ENCODE peak calls at places on chromosome 10, in nine cellular contexts. T is fibroblast of lung, C is neuronal stem cell, K is suprapubic skin, D is psoas muscle, H is IMR-90, Z is SK-N-SH, G is lung, R is stomach. V is an unnamed sample. For H3K27me3, the result is how much of the 10 kb centered on the place peaks cover.

GRCh38 chr10:75407716-75408511 is 6.3 kb upstream of the ZNF503 start:
- DNase-seq in T (peak), C (peak), K (no peak), D (peak), H (no peak), Z (no peak), G (peak), R (peak), V (no peak)

GRCh38 chr10:102400061-102400460 is 4.6 kb downstream of the NFKB2 start:
- DNase-seq in T (no peak), C (no peak), K (no peak), D (no peak), H (no peak), Z (no peak), G (no peak), R (no peak), V (no peak)

GRCh38 chr10:114261116-114261515 is 22.1 kb downstream of the VWA2 start:
- DNase-seq in T (peak), C (no peak), K (no peak), D (no peak), H (peak), Z (no peak), G (no peak), R (no peak), V (no peak)

GRCh38 chr10:63553031-63553430 is 31.8 kb downstream of the REEP3 start:
- DNase-seq in T (peak), C (no peak), K (no peak), D (no peak), H (peak), Z (no peak), G (no peak), R (no peak), V (peak)

GRCh38 chr10:74542077-74542476 is 284.3 kb upstream of the KAT6B start:
- DNase-seq in T (peak), C (no peak), K (no peak), D (no peak), H (peak), Z (no peak), G (peak), R (no peak), V (peak)

GRCh38 chr10:16902606-16903005 is 85.4 kb upstream of the RSU1 start:
- DNase-seq in T (no peak), C (no peak), K (no peak), D (no peak), H (no peak), Z (no peak), G (no peak), R (no peak), V (no peak)

GRCh38 chr10:38112159-38112558 is 18.0 kb downstream of the ZNF37A start:
- DNase-seq in T (peak), C (no peak), K (no peak), D (no peak), H (no peak), Z (no peak), G (no peak), R (no peak), V (no peak)

GRCh38 chr10:117945651-117946050 is 101.1 kb downstream of the RAB11FIP2 start:
- DNase-seq in T (no peak), C (no peak), K (no peak), D (no peak), H (no peak), Z (no peak), G (no peak), R (no peak), V (no peak)

GRCh38 chr10:102764340-102765257 is 20.9 kb downstream of the WBP1L start:
- DNase-seq in T (peak), C (no peak), K (no peak), D (no peak), H (peak), Z (no peak), G (no peak), R (no peak), V (no peak)

GRCh38 chr10:120386196-120386595 is 70.8 kb upstream of the PLPP4 start:
- DNase-seq in T (no peak), C (no peak), K (no peak), D (no peak), H (no peak), Z (no peak), G (no peak), R (no peak), V (no peak)

GRCh38 chr10:18334116-18334867 is 194.1 kb downstream of the CACNB2 start:
- DNase-seq in T (peak), C (no peak), K (peak), D (no peak), H (peak), Z (no peak), G (no peak), R (no peak), V (no peak)

GRCh38 chr10:34192646-34193045 is 622.5 kb downstream of the PARD3 start:
- DNase-seq in T (no peak), C (no peak), K (no peak), D (no peak), H (no peak), Z (no peak), G (no peak), R (no peak), V (no peak)

GRCh38 chr10:131776496-131776895 is 124.3 kb upstream of the PPP2R2D start:
- DNase-seq in T (no peak), C (no peak), K (no peak), D (no peak), H (no peak), Z (no peak), G (no peak), R (peak), V (no peak)

GRCh38 chr10:241451-241850 is 106.2 kb downstream of the ZMYND11 start:
- DNase-seq in T (no peak), C (no peak), K (no peak), D (no peak), H (no peak), Z (no peak), G (no peak), R (no peak), V (no peak)

GRCh38 chr10:93461124-93461806 is 20.9 kb downstream of the MYOF start:
- DNase-seq in T (no peak), C (no peak), K (no peak), D (no peak), H (peak), Z (no peak), G (no peak), R (no peak), V (no peak)

GRCh38 chr10:120387326-120387725 is 69.7 kb upstream of the PLPP4 start:
- DNase-seq in T (no peak), C (no peak), K (no peak), D (no peak), H (no peak), Z (no peak), G (no peak), R (no peak), V (no peak)

GRCh38 chr10:61051356-61051755 is 107.4 kb upstream of the RHOBTB1 start:
- DNase-seq in T (no peak), C (no peak), K (no peak), D (no peak), H (no peak), Z (no peak), G (no peak), R (no peak), V (no peak)

GRCh38 chr10:54613162-54613561 is 187.9 kb downstream of the PCDH15 start:
- DNase-seq in T (peak), C (no peak), K (no peak), D (no peak), H (no peak), Z (no peak), G (no peak), R (no peak), V (no peak)

GRCh38 chr10:22623624-22624263 is 90.6 kb downstream of the PIP4K2A start:
- DNase-seq in T (peak), C (no peak), K (no peak), D (no peak), H (peak), Z (no peak), G (no peak), R (no peak), V (no peak)

GRCh38 chr10:8133146-8133545 is 78.7 kb downstream of the GATA3 start:
- DNase-seq in T (no peak), C (no peak), K (no peak), D (no peak), H (no peak), Z (no peak), G (no peak), R (no peak), V (no peak)

GRCh38 chr10:125414998-125415397 is 254.6 kb upstream of the CTBP2 start:
- DNase-seq in T (peak), C (no peak), K (no peak), D (no peak), H (peak), Z (no peak), G (no peak), R (no peak), V (no peak)

GRCh38 chr10:16597656-16598055 is 76.0 kb upstream of the C1QL3 start:
- DNase-seq in T (no peak), C (no peak), K (no peak), D (no peak), H (peak), Z (no peak), G (no peak), R (no peak), V (no peak)

GRCh38 chr10:12067336-12067735 is 1.4 kb upstream of the DHTKD1 start:
- DNase-seq in T (peak), C (no peak), K (no peak), D (no peak), H (peak), Z (no peak), G (no peak), R (no peak), V (peak)

GRCh38 chr10:60917331-60918280 is 26.4 kb downstream of the RHOBTB1 start:
- DNase-seq in T (no peak), C (no peak), K (no peak), D (no peak), H (peak), Z (no peak), G (no peak), R (no peak), V (no peak)

GRCh38 chr10:78173360-78174020 is 139.8 kb downstream of the RPS24 start:
- DNase-seq in T (no peak), C (no peak), K (no peak), D (no peak), H (peak), Z (no peak), G (peak), R (no peak), V (no peak)

DNA sequence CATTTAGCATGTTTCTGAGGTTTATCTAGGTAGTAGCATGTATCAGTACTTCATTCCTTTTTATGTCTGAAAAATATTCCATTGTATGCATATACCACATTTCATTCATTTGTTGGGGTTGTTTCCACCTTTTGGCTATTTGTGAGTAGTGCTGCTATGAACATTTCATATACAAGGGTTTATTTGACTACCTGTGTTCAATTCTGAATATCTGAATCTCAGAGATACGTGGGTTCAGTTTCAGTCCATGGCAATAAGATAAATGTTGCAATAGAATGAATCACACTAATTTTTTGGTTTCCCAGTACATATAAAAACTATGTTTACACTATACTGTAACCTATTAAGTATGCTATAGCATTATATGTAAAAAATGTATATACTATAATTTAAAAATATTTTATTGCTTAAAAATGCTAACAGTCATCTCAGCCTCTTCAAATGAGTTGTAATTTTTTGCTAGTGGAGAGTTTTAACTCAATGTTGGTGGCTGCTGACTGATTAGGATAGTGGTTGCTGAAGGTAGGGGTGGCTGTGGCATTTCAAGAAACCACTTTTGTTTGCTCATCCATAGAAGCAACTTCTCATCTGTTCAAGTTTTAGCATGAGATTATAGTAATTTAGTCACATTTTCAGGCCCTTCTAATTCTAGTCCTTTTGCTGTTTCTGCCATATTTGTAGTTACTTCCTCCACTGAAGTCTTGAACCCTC is 13.9 kb downstream of the PLEKHA1 start:
- DNase-seq in T (no peak), C (no peak), K (no peak), D (no peak), H (no peak), Z (no peak), G (no peak), R (no peak), V (no peak)
- H3K27ac ChIP-seq in T (no peak), C (no peak), K (no peak), D (peak), H (no peak), Z (no peak), G (no peak), R (no peak), V (no peak)

GRCh38 chr10:71396714-71397339 is at the start of gene CDH23:
- DNase-seq in T (no peak), C (peak), K (no peak), D (peak), H (no peak), Z (peak), G (no peak), R (peak), V (no peak)
- H3K4me3 ChIP-seq in T (no peak), C (peak), K (peak), D (peak), H (no peak), Z (no peak), G (peak), R (peak), V (no peak)

GRCh38 chr10:98019784-98020183 is 10.6 kb downstream of the CRTAC1 start:
- DNase-seq in T (no peak), C (no peak), K (no peak), D (no peak), H (no peak), Z (no peak), G (no peak), R (no peak), V (no peak)
- H3K27me3 ChIP-seq in T (under half), C (under half), K (under half), D (under half), H (under half), Z (under half), G (under half), R (half or more), V (under half)

GRCh38 chr10:32326680-32327363 is 20.1 kb downstream of the EPC1 start:
- DNase-seq in T (no peak), C (no peak), K (no peak), D (no peak), H (no peak), Z (no peak), G (no peak), R (no peak), V (no peak)
- H3K27ac ChIP-seq in T (no peak), C (no peak), K (no peak), D (peak), H (no peak), Z (no peak), G (no peak), R (no peak), V (no peak)

V was measured in AG04450.